ENCODE peak calls at places on chromosome 13, in seven cellular contexts. One of them, this sample, is unnamed.

GRCh38 chr13:29859971-29860370 is 9.6 kb upstream of the UBL3 start:
- DNase-seq in stimulated activated CD4-positive, alpha-beta T cell treated with anti-CD3 and anti-CD28 coated beads, Interleukin-4, amount 100 ng/mL, for 24 hours: no peak
- DNase-seq in brain microvascular endothelial cell: peak; percentile 50
- DNase-seq in chondrocyte: no peak
- DNase-seq in COR-L47: no peak
- DNase-seq in cardiac fibroblast: peak; percentile 19
- DNase-seq in fibroblast of pulmonary artery: peak; percentile 41
- DNase-seq in this sample: no peak

GRCh38 chr13:25380082-25380481 is 8.3 kb downstream of the ATP8A2 start:
- DNase-seq in stimulated activated CD4-positive, alpha-beta T cell treated with anti-CD3 and anti-CD28 coated beads, Interleukin-4, amount 100 ng/mL, for 24 hours: no peak
- DNase-seq in brain microvascular endothelial cell: peak; percentile 14
- DNase-seq in chondrocyte: no peak
- DNase-seq in COR-L47: no peak
- DNase-seq in cardiac fibroblast: no peak
- DNase-seq in fibroblast of pulmonary artery: no peak
- DNase-seq in this sample: no peak

GRCh38 chr13:85755123-85755522 is 44.1 kb downstream of the SLITRK6 start:
- DNase-seq in stimulated activated CD4-positive, alpha-beta T cell treated with anti-CD3 and anti-CD28 coated beads, Interleukin-4, amount 100 ng/mL, for 24 hours: no peak
- DNase-seq in brain microvascular endothelial cell: peak; percentile 1
- DNase-seq in chondrocyte: no peak
- DNase-seq in COR-L47: no peak
- DNase-seq in cardiac fibroblast: no peak
- DNase-seq in fibroblast of pulmonary artery: peak; percentile 6
- DNase-seq in this sample: no peak

GRCh38 chr13:114069376-114070097 is 62.9 kb downstream of the RASA3 start:
- DNase-seq in stimulated activated CD4-positive, alpha-beta T cell treated with anti-CD3 and anti-CD28 coated beads, Interleukin-4, amount 100 ng/mL, for 24 hours: no peak
- DNase-seq in brain microvascular endothelial cell: no peak
- DNase-seq in chondrocyte: peak; percentile 77
- DNase-seq in COR-L47: no peak
- DNase-seq in cardiac fibroblast: no peak
- DNase-seq in fibroblast of pulmonary artery: no peak
- DNase-seq in this sample: no peak

GRCh38 chr13:30835442-30835841 is 70.6 kb upstream of the MEDAG start:
- DNase-seq in stimulated activated CD4-positive, alpha-beta T cell treated with anti-CD3 and anti-CD28 coated beads, Interleukin-4, amount 100 ng/mL, for 24 hours: no peak
- DNase-seq in brain microvascular endothelial cell: no peak
- DNase-seq in chondrocyte: no peak
- DNase-seq in COR-L47: peak; percentile 8
- DNase-seq in cardiac fibroblast: no peak
- DNase-seq in fibroblast of pulmonary artery: no peak
- DNase-seq in this sample: no peak

GRCh38 chr13:97367016-97367415 is 67.0 kb upstream of the RAP2A start:
- DNase-seq in stimulated activated CD4-positive, alpha-beta T cell treated with anti-CD3 and anti-CD28 coated beads, Interleukin-4, amount 100 ng/mL, for 24 hours: no peak
- DNase-seq in brain microvascular endothelial cell: peak; percentile 68
- DNase-seq in chondrocyte: no peak
- DNase-seq in COR-L47: no peak
- DNase-seq in cardiac fibroblast: peak; percentile 23
- DNase-seq in fibroblast of pulmonary artery: no peak
- DNase-seq in this sample: no peak

GRCh38 chr13:109385161-109385560 is 401.2 kb downstream of the IRS2 start:
- DNase-seq in stimulated activated CD4-positive, alpha-beta T cell treated with anti-CD3 and anti-CD28 coated beads, Interleukin-4, amount 100 ng/mL, for 24 hours: no peak
- DNase-seq in brain microvascular endothelial cell: no peak
- DNase-seq in chondrocyte: no peak
- DNase-seq in COR-L47: no peak
- DNase-seq in cardiac fibroblast: no peak
- DNase-seq in fibroblast of pulmonary artery: peak; percentile 8
- DNase-seq in this sample: no peak

GRCh38 chr13:93847162-93847561 is 620.6 kb downstream of the GPC6 start:
- DNase-seq in stimulated activated CD4-positive, alpha-beta T cell treated with anti-CD3 and anti-CD28 coated beads, Interleukin-4, amount 100 ng/mL, for 24 hours: no peak
- DNase-seq in brain microvascular endothelial cell: peak; percentile 77
- DNase-seq in chondrocyte: no peak
- DNase-seq in COR-L47: no peak
- DNase-seq in cardiac fibroblast: peak; percentile 44
- DNase-seq in fibroblast of pulmonary artery: peak; percentile 65
- DNase-seq in this sample: no peak

GRCh38 chr13:72970301-72970880 is 88.4 kb upstream of the KLF5 start:
- DNase-seq in stimulated activated CD4-positive, alpha-beta T cell treated with anti-CD3 and anti-CD28 coated beads, Interleukin-4, amount 100 ng/mL, for 24 hours: no peak
- DNase-seq in brain microvascular endothelial cell: no peak
- DNase-seq in chondrocyte: no peak
- DNase-seq in COR-L47: no peak
- DNase-seq in cardiac fibroblast: no peak
- DNase-seq in fibroblast of pulmonary artery: no peak
- DNase-seq in this sample: no peak

GRCh38 chr13:41970022-41970421 is 9.1 kb upstream of the VWA8 start:
- DNase-seq in stimulated activated CD4-positive, alpha-beta T cell treated with anti-CD3 and anti-CD28 coated beads, Interleukin-4, amount 100 ng/mL, for 24 hours: no peak
- DNase-seq in brain microvascular endothelial cell: no peak
- DNase-seq in chondrocyte: no peak
- DNase-seq in COR-L47: no peak
- DNase-seq in cardiac fibroblast: no peak
- DNase-seq in fibroblast of pulmonary artery: no peak
- DNase-seq in this sample: no peak

GRCh38 chr13:104024416-104025170 is 958.4 kb upstream of the SLC10A2 start:
- DNase-seq in stimulated activated CD4-positive, alpha-beta T cell treated with anti-CD3 and anti-CD28 coated beads, Interleukin-4, amount 100 ng/mL, for 24 hours: no peak
- DNase-seq in brain microvascular endothelial cell: peak; percentile 73
- DNase-seq in chondrocyte: no peak
- DNase-seq in COR-L47: no peak
- DNase-seq in cardiac fibroblast: peak; percentile 71
- DNase-seq in fibroblast of pulmonary artery: peak; percentile 83
- DNase-seq in this sample: no peak

GRCh38 chr13:48902421-48902820 is 73.3 kb upstream of the FNDC3A start:
- DNase-seq in stimulated activated CD4-positive, alpha-beta T cell treated with anti-CD3 and anti-CD28 coated beads, Interleukin-4, amount 100 ng/mL, for 24 hours: no peak
- DNase-seq in brain microvascular endothelial cell: peak; percentile 18
- DNase-seq in chondrocyte: no peak
- DNase-seq in COR-L47: no peak
- DNase-seq in cardiac fibroblast: peak; percentile 77
- DNase-seq in fibroblast of pulmonary artery: peak; percentile 50
- DNase-seq in this sample: no peak

GRCh38 chr13:113558461-113558860 is 26.1 kb upstream of the TFDP1 start:
- DNase-seq in stimulated activated CD4-positive, alpha-beta T cell treated with anti-CD3 and anti-CD28 coated beads, Interleukin-4, amount 100 ng/mL, for 24 hours: no peak
- DNase-seq in brain microvascular endothelial cell: no peak
- DNase-seq in chondrocyte: peak; percentile 38
- DNase-seq in COR-L47: no peak
- DNase-seq in cardiac fibroblast: no peak
- DNase-seq in fibroblast of pulmonary artery: no peak
- DNase-seq in this sample: no peak

GRCh38 chr13:40770609-40770933 is 419 bp downstream of the MRPS31 start:
- DNase-seq in stimulated activated CD4-positive, alpha-beta T cell treated with anti-CD3 and anti-CD28 coated beads, Interleukin-4, amount 100 ng/mL, for 24 hours: no peak
- DNase-seq in brain microvascular endothelial cell: no peak
- DNase-seq in chondrocyte: no peak
- DNase-seq in COR-L47: no peak
- DNase-seq in cardiac fibroblast: no peak
- DNase-seq in fibroblast of pulmonary artery: no peak
- DNase-seq in this sample: no peak

GRCh38 chr13:71828564-71828963 is 38.4 kb downstream of the DACH1 start:
- DNase-seq in stimulated activated CD4-positive, alpha-beta T cell treated with anti-CD3 and anti-CD28 coated beads, Interleukin-4, amount 100 ng/mL, for 24 hours: no peak
- DNase-seq in brain microvascular endothelial cell: no peak
- DNase-seq in chondrocyte: no peak
- DNase-seq in COR-L47: no peak
- DNase-seq in cardiac fibroblast: no peak
- DNase-seq in fibroblast of pulmonary artery: no peak
- DNase-seq in this sample: no peak

GRCh38 chr13:112254900-112255299 is 121.3 kb upstream of the SPACA7 start:
- DNase-seq in stimulated activated CD4-positive, alpha-beta T cell treated with anti-CD3 and anti-CD28 coated beads, Interleukin-4, amount 100 ng/mL, for 24 hours: no peak
- DNase-seq in brain microvascular endothelial cell: no peak
- DNase-seq in chondrocyte: no peak
- DNase-seq in COR-L47: no peak
- DNase-seq in cardiac fibroblast: no peak
- DNase-seq in fibroblast of pulmonary artery: no peak
- DNase-seq in this sample: no peak

GRCh38 chr13:58025821-58026220 is 394.3 kb downstream of the PCDH17 start:
- DNase-seq in stimulated activated CD4-positive, alpha-beta T cell treated with anti-CD3 and anti-CD28 coated beads, Interleukin-4, amount 100 ng/mL, for 24 hours: no peak
- DNase-seq in brain microvascular endothelial cell: no peak
- DNase-seq in chondrocyte: no peak
- DNase-seq in COR-L47: no peak
- DNase-seq in cardiac fibroblast: no peak
- DNase-seq in fibroblast of pulmonary artery: no peak
- DNase-seq in this sample: no peak

GRCh38 chr13:31675521-31675953 is 63.8 kb upstream of the RXFP2 start:
- DNase-seq in stimulated activated CD4-positive, alpha-beta T cell treated with anti-CD3 and anti-CD28 coated beads, Interleukin-4, amount 100 ng/mL, for 24 hours: no peak
- DNase-seq in brain microvascular endothelial cell: peak; percentile 4
- DNase-seq in chondrocyte: no peak
- DNase-seq in COR-L47: no peak
- DNase-seq in cardiac fibroblast: peak; percentile 59
- DNase-seq in fibroblast of pulmonary artery: peak; percentile 42
- DNase-seq in this sample: no peak

GRCh38 chr13:111177803-111178389 is 62.8 kb downstream of the ARHGEF7 start:
- DNase-seq in stimulated activated CD4-positive, alpha-beta T cell treated with anti-CD3 and anti-CD28 coated beads, Interleukin-4, amount 100 ng/mL, for 24 hours: no peak
- DNase-seq in brain microvascular endothelial cell: peak; percentile 89
- DNase-seq in chondrocyte: no peak
- DNase-seq in COR-L47: no peak
- DNase-seq in cardiac fibroblast: peak; percentile 37
- DNase-seq in fibroblast of pulmonary artery: peak; percentile 68
- DNase-seq in this sample: no peak

GRCh38 chr13:33483471-33483870 is 197.9 kb upstream of the STARD13 start:
- DNase-seq in stimulated activated CD4-positive, alpha-beta T cell treated with anti-CD3 and anti-CD28 coated beads, Interleukin-4, amount 100 ng/mL, for 24 hours: no peak
- DNase-seq in brain microvascular endothelial cell: no peak
- DNase-seq in chondrocyte: no peak
- DNase-seq in COR-L47: no peak
- DNase-seq in cardiac fibroblast: no peak
- DNase-seq in fibroblast of pulmonary artery: no peak
- DNase-seq in this sample: no peak

GRCh38 chr13:44618326-44618725 is 42.2 kb upstream of the TSC22D1 start:
- DNase-seq in stimulated activated CD4-positive, alpha-beta T cell treated with anti-CD3 and anti-CD28 coated beads, Interleukin-4, amount 100 ng/mL, for 24 hours: no peak
- DNase-seq in brain microvascular endothelial cell: no peak
- DNase-seq in chondrocyte: no peak
- DNase-seq in COR-L47: no peak
- DNase-seq in cardiac fibroblast: peak; percentile 16
- DNase-seq in fibroblast of pulmonary artery: no peak
- DNase-seq in this sample: no peak

GRCh38 chr13:30052127-30052526 is 201.7 kb upstream of the UBL3 start:
- DNase-seq in stimulated activated CD4-positive, alpha-beta T cell treated with anti-CD3 and anti-CD28 coated beads, Interleukin-4, amount 100 ng/mL, for 24 hours: no peak
- DNase-seq in brain microvascular endothelial cell: no peak
- DNase-seq in chondrocyte: no peak
- DNase-seq in COR-L47: no peak
- DNase-seq in cardiac fibroblast: no peak
- DNase-seq in fibroblast of pulmonary artery: peak; percentile 12
- DNase-seq in this sample: no peak

GRCh38 chr13:96020155-96020575 is 33.0 kb downstream of the UGGT2 start:
- DNase-seq in stimulated activated CD4-positive, alpha-beta T cell treated with anti-CD3 and anti-CD28 coated beads, Interleukin-4, amount 100 ng/mL, for 24 hours: no peak
- DNase-seq in brain microvascular endothelial cell: peak; percentile 65
- DNase-seq in chondrocyte: no peak
- DNase-seq in COR-L47: peak; percentile 67
- DNase-seq in cardiac fibroblast: peak; percentile 84
- DNase-seq in fibroblast of pulmonary artery: peak; percentile 88
- DNase-seq in this sample: peak; percentile 64

GRCh38 chr13:27295096-27295495 is 24.5 kb downstream of the RASL11A start:
- DNase-seq in stimulated activated CD4-positive, alpha-beta T cell treated with anti-CD3 and anti-CD28 coated beads, Interleukin-4, amount 100 ng/mL, for 24 hours: peak; percentile 48
- DNase-seq in brain microvascular endothelial cell: no peak
- DNase-seq in chondrocyte: no peak
- DNase-seq in COR-L47: no peak
- DNase-seq in cardiac fibroblast: no peak
- DNase-seq in fibroblast of pulmonary artery: no peak
- DNase-seq in this sample: no peak

GRCh38 chr13:25971077-25971476 is 80.7 kb downstream of the SHISA2 start:
- DNase-seq in stimulated activated CD4-positive, alpha-beta T cell treated with anti-CD3 and anti-CD28 coated beads, Interleukin-4, amount 100 ng/mL, for 24 hours: no peak
- DNase-seq in brain microvascular endothelial cell: no peak
- DNase-seq in chondrocyte: no peak
- DNase-seq in COR-L47: no peak
- DNase-seq in cardiac fibroblast: no peak
- DNase-seq in fibroblast of pulmonary artery: no peak
- DNase-seq in this sample: no peak

GRCh38 chr13:98571955-98572662 is 4.8 kb downstream of the STK24 start:
- DNase-seq in stimulated activated CD4-positive, alpha-beta T cell treated with anti-CD3 and anti-CD28 coated beads, Interleukin-4, amount 100 ng/mL, for 24 hours: peak; percentile 27
- DNase-seq in brain microvascular endothelial cell: no peak
- DNase-seq in chondrocyte: no peak
- DNase-seq in COR-L47: no peak
- DNase-seq in cardiac fibroblast: peak; percentile 27
- DNase-seq in fibroblast of pulmonary artery: no peak
- DNase-seq in this sample: no peak

GRCh38 chr13:32955881-32956594 is 60.2 kb upstream of the KL start:
- DNase-seq in stimulated activated CD4-positive, alpha-beta T cell treated with anti-CD3 and anti-CD28 coated beads, Interleukin-4, amount 100 ng/mL, for 24 hours: no peak
- DNase-seq in brain microvascular endothelial cell: no peak
- DNase-seq in chondrocyte: no peak
- DNase-seq in COR-L47: no peak
- DNase-seq in cardiac fibroblast: no peak
- DNase-seq in fibroblast of pulmonary artery: no peak
- DNase-seq in this sample: no peak

GRCh38 chr13:74132152-74132767 is 1.9 kb downstream of the KLF12 start:
- DNase-seq in stimulated activated CD4-positive, alpha-beta T cell treated with anti-CD3 and anti-CD28 coated beads, Interleukin-4, amount 100 ng/mL, for 24 hours: peak; percentile 52
- DNase-seq in brain microvascular endothelial cell: peak; percentile 64
- DNase-seq in chondrocyte: no peak
- DNase-seq in COR-L47: no peak
- DNase-seq in cardiac fibroblast: peak; percentile 49
- DNase-seq in fibroblast of pulmonary artery: peak; percentile 46
- DNase-seq in this sample: no peak

GRCh38 chr13:37107868-37108267 is 2.4 kb upstream of the CSNK1A1L start:
- DNase-seq in stimulated activated CD4-positive, alpha-beta T cell treated with anti-CD3 and anti-CD28 coated beads, Interleukin-4, amount 100 ng/mL, for 24 hours: no peak
- DNase-seq in brain microvascular endothelial cell: no peak
- DNase-seq in chondrocyte: no peak
- DNase-seq in COR-L47: no peak
- DNase-seq in cardiac fibroblast: no peak
- DNase-seq in fibroblast of pulmonary artery: no peak
- DNase-seq in this sample: no peak

GRCh38 chr13:69912576-69913074 is 195.0 kb upstream of the ATXN8OS start:
- DNase-seq in stimulated activated CD4-positive, alpha-beta T cell treated with anti-CD3 and anti-CD28 coated beads, Interleukin-4, amount 100 ng/mL, for 24 hours: no peak
- DNase-seq in brain microvascular endothelial cell: no peak
- DNase-seq in chondrocyte: no peak
- DNase-seq in COR-L47: peak; percentile 21
- DNase-seq in cardiac fibroblast: no peak
- DNase-seq in fibroblast of pulmonary artery: no peak
- DNase-seq in this sample: no peak

GRCh38 chr13:91922969-91923592 is 524.7 kb downstream of the GPC5 start:
- DNase-seq in stimulated activated CD4-positive, alpha-beta T cell treated with anti-CD3 and anti-CD28 coated beads, Interleukin-4, amount 100 ng/mL, for 24 hours: no peak
- DNase-seq in brain microvascular endothelial cell: no peak
- DNase-seq in chondrocyte: no peak
- DNase-seq in COR-L47: no peak
- DNase-seq in cardiac fibroblast: no peak
- DNase-seq in fibroblast of pulmonary artery: peak; percentile 5
- DNase-seq in this sample: peak; percentile 1

GRCh38 chr13:111411186-111411858 is 90.9 kb downstream of the TEX29 start:
- DNase-seq in stimulated activated CD4-positive, alpha-beta T cell treated with anti-CD3 and anti-CD28 coated beads, Interleukin-4, amount 100 ng/mL, for 24 hours: no peak
- DNase-seq in brain microvascular endothelial cell: no peak
- DNase-seq in chondrocyte: peak; percentile 87
- DNase-seq in COR-L47: peak; percentile 74
- DNase-seq in cardiac fibroblast: no peak
- DNase-seq in fibroblast of pulmonary artery: no peak
- DNase-seq in this sample: no peak

GRCh38 chr13:46716821-46717220 is 80.1 kb downstream of the ESD start:
- DNase-seq in stimulated activated CD4-positive, alpha-beta T cell treated with anti-CD3 and anti-CD28 coated beads, Interleukin-4, amount 100 ng/mL, for 24 hours: no peak
- DNase-seq in brain microvascular endothelial cell: no peak
- DNase-seq in chondrocyte: no peak
- DNase-seq in COR-L47: no peak
- DNase-seq in cardiac fibroblast: no peak
- DNase-seq in fibroblast of pulmonary artery: no peak
- DNase-seq in this sample: no peak

GRCh38 chr13:34817246-34817645 is 124.8 kb upstream of the NBEA start:
- DNase-seq in stimulated activated CD4-positive, alpha-beta T cell treated with anti-CD3 and anti-CD28 coated beads, Interleukin-4, amount 100 ng/mL, for 24 hours: no peak
- DNase-seq in brain microvascular endothelial cell: no peak
- DNase-seq in chondrocyte: no peak
- DNase-seq in COR-L47: no peak
- DNase-seq in cardiac fibroblast: no peak
- DNase-seq in fibroblast of pulmonary artery: no peak
- DNase-seq in this sample: no peak

GRCh38 chr13:24071423-24072075 is 89.0 kb upstream of the SPATA13 start:
- DNase-seq in stimulated activated CD4-positive, alpha-beta T cell treated with anti-CD3 and anti-CD28 coated beads, Interleukin-4, amount 100 ng/mL, for 24 hours: no peak
- DNase-seq in brain microvascular endothelial cell: no peak
- DNase-seq in chondrocyte: no peak
- DNase-seq in COR-L47: no peak
- DNase-seq in cardiac fibroblast: peak; percentile 63
- DNase-seq in fibroblast of pulmonary artery: peak; percentile 70
- DNase-seq in this sample: no peak

GRCh38 chr13:61094865-61095264 is 320.8 kb downstream of the PCDH20 start:
- DNase-seq in stimulated activated CD4-positive, alpha-beta T cell treated with anti-CD3 and anti-CD28 coated beads, Interleukin-4, amount 100 ng/mL, for 24 hours: no peak
- DNase-seq in brain microvascular endothelial cell: no peak
- DNase-seq in chondrocyte: no peak
- DNase-seq in COR-L47: no peak
- DNase-seq in cardiac fibroblast: no peak
- DNase-seq in fibroblast of pulmonary artery: no peak
- DNase-seq in this sample: no peak

GRCh38 chr13:112042496-112042895 is 24.5 kb upstream of the SOX1 start:
- DNase-seq in stimulated activated CD4-positive, alpha-beta T cell treated with anti-CD3 and anti-CD28 coated beads, Interleukin-4, amount 100 ng/mL, for 24 hours: no peak
- DNase-seq in brain microvascular endothelial cell: no peak
- DNase-seq in chondrocyte: no peak
- DNase-seq in COR-L47: no peak
- DNase-seq in cardiac fibroblast: no peak
- DNase-seq in fibroblast of pulmonary artery: no peak
- DNase-seq in this sample: peak; percentile 72

GRCh38 chr13:110233682-110234280 is 73.2 kb downstream of the COL4A1 start:
- DNase-seq in stimulated activated CD4-positive, alpha-beta T cell treated with anti-CD3 and anti-CD28 coated beads, Interleukin-4, amount 100 ng/mL, for 24 hours: no peak
- DNase-seq in brain microvascular endothelial cell: no peak
- DNase-seq in chondrocyte: no peak
- DNase-seq in COR-L47: no peak
- DNase-seq in cardiac fibroblast: peak; percentile 58
- DNase-seq in fibroblast of pulmonary artery: peak; percentile 63
- DNase-seq in this sample: no peak